ENCODE peak calls at places on chromosomes 16 and 17, in nine cellular contexts. N is heart left ventricle, I is psoas muscle, L is AG04450, D is A673, E is cardiac fibroblast, Y is hepatocyte, M is GM06990, W is colonic mucosa. G is an unnamed sample.

GRCh38 chr16:47568355-47568754 is 107.2 kb downstream of the PHKB start:
- DNase-seq in L (no peak), N (no peak), I (no peak), Y (no peak), E (no peak), W (no peak), M (no peak), D (no peak), G (no peak)

GRCh38 chr16:71429581-71429980 is 12.3 kb downstream of the TLE7 start:
- DNase-seq in L (no peak), Y (no peak), M (no peak), E (no peak), W (no peak), N (no peak), D (no peak), I (no peak), G (no peak)

GRCh38 chr17:2391597-2392251 is 9.1 kb downstream of the MNT start:
- DNase-seq in E (no peak), I (peak; percentile 31), D (no peak), M (no peak), N (no peak), Y (no peak), L (no peak), W (no peak), G (no peak)

GRCh38 chr16:624522-625401 is 6.0 kb upstream of the WFIKKN1 start:
- DNase-seq in W (no peak), D (no peak), Y (no peak), E (no peak), I (no peak), N (no peak), M (no peak), L (no peak), G (no peak)

GRCh38 chr16:84942786-84943185 is 68.5 kb downstream of the ZDHHC7 start:
- DNase-seq in N (no peak), I (no peak), L (no peak), Y (no peak), D (no peak), W (no peak), M (no peak), E (peak; percentile 38), G (no peak)

GRCh38 chr16:48347191-48347860 is 37.9 kb downstream of the SIAH1 start:
- DNase-seq in Y (no peak), E (no peak), M (no peak), I (no peak), L (no peak), D (no peak), W (no peak), N (no peak), G (no peak)

GRCh38 chr16:69405757-69406156 is 18.7 kb upstream of the CYB5B start:
- DNase-seq in E (no peak), M (no peak), Y (no peak), D (no peak), I (no peak), N (no peak), W (no peak), L (no peak), G (no peak)

GRCh38 chr17:61496957-61497653 is 44.9 kb downstream of the TBX4 start:
- DNase-seq in Y (no peak), I (no peak), W (no peak), N (no peak), M (no peak), L (no peak), E (no peak), D (no peak), G (no peak)

GRCh38 chr17:15740570-15741120 is 8.6 kb downstream of the TBC1D26 start:
- DNase-seq in D (no peak), N (no peak), M (no peak), L (no peak), I (no peak), W (no peak), Y (no peak), E (no peak), G (no peak)

DNA sequence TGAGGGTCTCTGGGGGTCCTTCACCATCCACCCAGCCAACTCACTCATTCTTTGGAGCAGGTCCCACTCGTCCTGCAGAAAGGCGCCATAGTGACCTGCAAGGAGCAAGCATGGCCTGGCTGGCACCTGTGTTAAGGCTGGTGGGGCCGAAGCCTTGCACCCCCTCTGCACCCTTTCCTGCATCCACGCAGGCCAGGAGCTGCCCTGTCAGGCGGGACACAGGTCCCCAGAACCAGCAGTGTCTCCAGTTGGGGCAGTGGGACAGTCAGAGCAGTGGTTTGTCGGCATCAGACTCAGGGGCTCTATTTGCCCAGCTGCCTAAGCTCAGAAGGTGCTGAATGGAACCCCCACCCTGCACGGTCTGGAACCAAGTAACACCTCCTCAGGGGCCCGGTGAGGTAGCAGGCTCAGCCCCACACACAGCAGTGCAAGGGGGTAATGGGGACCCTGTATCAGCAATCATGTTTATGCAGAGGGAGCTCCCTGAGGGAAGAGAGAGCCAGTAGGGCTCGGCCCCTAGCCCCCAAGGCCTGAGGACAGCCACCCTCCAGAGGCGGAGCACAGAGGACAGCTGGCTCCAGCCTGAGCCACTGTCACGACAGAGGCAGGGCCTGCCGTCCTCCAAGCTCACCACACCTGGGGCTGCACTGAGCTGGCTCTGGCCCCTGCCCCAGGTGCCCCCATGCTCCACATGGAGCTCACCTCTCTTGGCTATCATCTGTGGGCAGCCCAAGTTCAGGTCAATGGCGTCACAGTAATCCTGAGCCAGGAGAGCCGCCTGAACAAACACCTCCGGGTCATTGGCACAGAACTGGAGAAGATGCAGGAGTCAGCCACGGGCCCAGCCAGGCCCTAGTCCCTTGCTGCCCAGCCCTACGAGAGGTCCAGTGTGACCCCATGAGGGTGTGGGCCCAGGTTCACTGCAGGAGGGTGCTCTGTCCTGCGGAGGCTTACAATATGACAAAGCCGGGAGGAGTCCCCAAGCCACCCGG is 1.9 kb downstream of the DUS1L start:
- DNase-seq in I (peak; percentile 46), E (no peak), N (no peak), Y (no peak), M (peak; percentile 6), D (no peak), W (no peak), L (no peak), G (no peak)
- H3K4me3 ChIP-seq in I (peak overlapping the region; percentile 98), E (no peak overlapping the region), N (peak overlapping the region; percentile 95), Y (no peak overlapping the region), M (peak overlapping the region; percentile 93), D (peak overlapping the region; percentile 85), W (peak overlapping the region; percentile 98), L (no peak overlapping the region), G (no peak overlapping the region)

DNA sequence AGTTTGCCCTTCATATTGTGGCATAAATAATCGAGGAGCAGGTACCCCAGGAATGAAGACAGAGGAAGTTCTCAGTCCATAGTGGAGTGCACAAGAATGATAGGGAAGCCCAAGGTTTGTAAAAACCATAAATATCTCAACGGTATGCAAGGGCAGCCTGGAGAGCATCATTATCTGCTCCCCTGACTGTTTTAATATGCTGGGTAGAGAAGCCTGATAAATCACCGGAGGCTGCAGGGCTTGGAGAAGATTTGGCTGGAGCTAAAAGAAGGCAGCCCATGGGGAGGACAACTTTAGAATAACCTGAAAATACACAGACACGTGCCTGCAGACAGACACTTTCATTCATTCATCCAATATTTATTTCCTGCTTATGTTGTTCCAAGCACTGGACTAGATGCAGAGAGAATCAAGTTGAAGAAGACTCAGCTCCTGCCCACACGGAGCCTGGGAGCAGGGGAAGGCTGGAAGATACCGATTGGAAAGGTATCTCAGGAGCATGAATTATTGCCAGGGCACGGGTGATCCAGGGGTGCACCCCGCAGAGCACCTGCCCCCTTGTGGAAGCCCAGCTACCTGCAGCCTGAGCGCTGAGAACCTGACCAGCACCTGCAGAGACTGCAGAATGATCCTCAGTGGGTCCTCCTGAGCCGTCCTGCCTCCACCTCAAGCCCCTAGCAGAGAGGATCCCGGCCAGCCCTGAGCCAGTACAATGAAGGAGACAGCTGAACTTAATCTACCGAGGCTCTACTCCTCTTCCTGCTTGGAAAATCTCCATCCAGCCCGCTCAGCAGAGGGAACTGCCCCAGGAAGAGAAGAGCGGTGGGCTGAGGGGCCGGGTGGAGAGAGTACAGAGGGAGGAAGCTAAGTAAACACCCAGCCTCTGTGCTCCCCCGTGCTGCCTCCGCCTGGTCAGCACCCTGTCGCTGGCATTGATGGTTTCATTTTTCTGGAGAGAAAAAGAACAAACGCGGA is 204.9 kb upstream of the RPL38 start:
- DNase-seq in E (no peak), I (peak; percentile 46), Y (peak; percentile 76), M (no peak), L (no peak), D (peak; percentile 10), W (peak; percentile 79), N (no peak), G (no peak)
- TF ChIP-seq CTCF in E (peak; percentile 32), I (peak; percentile 44), Y (peak; percentile 64), M (peak; percentile 89), L (peak; percentile 45), D (peak; percentile 58), W (peak; percentile 88), N (peak; percentile 52), G (peak; percentile 24)

GRCh38 chr16:75320435-75320834 is 69.0 kb upstream of the BCAR1 start:
- DNase-seq in M (no peak), W (no peak), L (no peak), D (no peak), E (no peak), N (no peak), I (no peak), Y (no peak), G (no peak)
- H3K4me3 ChIP-seq in M (no peak overlapping the region), W (no peak overlapping the region), L (peak overlapping the region; percentile 47), D (no peak overlapping the region), E (peak overlapping the region; percentile 19), N (no peak overlapping the region), I (no peak overlapping the region), Y (no peak overlapping the region), G (peak overlapping the region; percentile 37)

DNA sequence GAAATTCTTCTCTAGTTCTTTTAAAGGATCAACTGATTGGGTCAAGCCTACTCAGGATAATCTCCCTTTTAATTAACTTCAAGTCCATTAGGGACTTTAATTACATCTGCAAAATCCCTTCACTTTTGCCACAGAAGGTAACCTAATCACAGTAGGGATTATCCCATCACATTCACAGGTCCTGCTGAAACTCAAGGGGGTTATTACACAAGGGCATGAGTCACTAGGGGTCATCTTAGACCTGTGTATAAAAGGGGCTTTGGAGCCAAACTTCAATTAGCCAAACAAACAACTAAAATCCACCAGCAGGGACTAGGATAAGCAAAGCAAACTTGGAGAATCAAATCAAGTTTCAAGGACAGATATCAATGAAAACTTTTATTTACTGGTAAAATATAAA is 19.4 kb downstream of the CIAPIN1 start:
- DNase-seq in D (no peak), L (no peak), I (no peak), N (no peak), W (no peak), E (no peak), M (no peak), Y (no peak), G (no peak)
- TF ChIP-seq CTCF in D (no peak), L (no peak), I (no peak), N (no peak), W (no peak), E (no peak), M (no peak), Y (no peak), G (no peak)

GRCh38 chr16:6605490-6605889 is 727.2 kb upstream of the RBFOX1 start:
- DNase-seq in E (no peak), L (no peak), D (no peak), N (no peak), W (no peak), Y (no peak), I (no peak), M (no peak), G (no peak)

GRCh38 chr16:6602401-6602800 is 730.2 kb upstream of the RBFOX1 start:
- DNase-seq in D (no peak), I (no peak), Y (no peak), W (no peak), N (no peak), M (no peak), L (no peak), E (no peak), G (no peak)

GRCh38 chr16:6600167-6600566 is 732.5 kb upstream of the RBFOX1 start:
- DNase-seq in E (no peak), N (no peak), I (no peak), D (no peak), L (no peak), W (no peak), M (no peak), Y (no peak), G (no peak)
- H3K4me3 ChIP-seq in E (no peak overlapping the region), N (no peak overlapping the region), I (no peak overlapping the region), D (no peak overlapping the region), L (no peak overlapping the region), W (no peak overlapping the region), M (no peak overlapping the region), Y (no peak overlapping the region), G (no peak overlapping the region)

G was measured in foreskin fibroblast.